ENCODE peak calls at places on chromosomes 2 and 18, in eight cellular contexts. M is ovary; Z is cardiac fibroblast; I is nephron progenitor cell; S is CD4-positive, alpha-beta T cell; C is bronchial epithelial cell; R is thoracic aorta; K is psoas muscle. F is an unnamed sample.

GRCh38 chr2:166494140-166494544 is at the start of gene SCN7A:
- DNase-seq in K (peak; percentile 83), C (no peak), Z (peak; percentile 57), S (no peak), M (peak; percentile 86), I (peak; percentile 80), R (no peak), F (no peak)

GRCh38 chr2:241558532-241559488 is at the start of gene BOK:
- DNase-seq in I (peak; percentile 73), S (no peak), K (no peak), Z (peak; percentile 82), C (peak; percentile 61), R (no peak), M (peak; percentile 58), F (peak; percentile 86)

GRCh38 chr18:10418836-10419235 is 35.6 kb upstream of the APCDD1 start:
- DNase-seq in Z (no peak), S (no peak), R (no peak), M (no peak), K (no peak), C (no peak), I (no peak), F (no peak)

GRCh38 chr2:121178730-121179129 is 106.3 kb downstream of the TFCP2L1 start:
- DNase-seq in Z (no peak), C (no peak), K (no peak), S (no peak), R (no peak), M (no peak), I (no peak), F (no peak)

GRCh38 chr2:225340923-225341322 is 58.6 kb upstream of the NYAP2 start:
- DNase-seq in K (no peak), S (no peak), R (no peak), Z (no peak), I (no peak), C (no peak), M (no peak), F (no peak)

GRCh38 chr2:197310940-197311485 is 433 bp upstream of the ANKRD44 start:
- DNase-seq in I (no peak), S (no peak), Z (no peak), R (no peak), M (no peak), K (no peak), C (no peak), F (no peak)

GRCh38 chr2:133986881-133987793 is 266.7 kb upstream of the MGAT5 start:
- DNase-seq in C (peak; percentile 18), M (no peak), K (no peak), S (no peak), I (no peak), Z (no peak), R (no peak), F (no peak)

GRCh38 chr2:238725298-238725697 is 122.6 kb upstream of the TWIST2 start:
- DNase-seq in M (no peak), R (no peak), C (no peak), S (no peak), K (no peak), Z (no peak), I (no peak), F (no peak)

GRCh38 chr2:69177063-69177771 is 164.2 kb downstream of the ANTXR1 start:
- DNase-seq in I (no peak), R (peak; percentile 16), M (peak; percentile 70), S (no peak), K (peak; percentile 76), Z (peak; percentile 98), C (no peak), F (no peak)

GRCh38 chr18:79951545-79952456 is at the start of gene SLC66A2:
- DNase-seq in C (peak; percentile 55), M (peak; percentile 95), R (peak; percentile 49), Z (peak; percentile 91), I (peak; percentile 100), S (peak; percentile 96), K (peak; percentile 97), F (peak; percentile 98)
- TF ChIP-seq CTCF in C (no peak), M (no peak), R (no peak), Z (no peak), I (no peak), S (no peak), K (no peak), F (no peak)

DNA sequence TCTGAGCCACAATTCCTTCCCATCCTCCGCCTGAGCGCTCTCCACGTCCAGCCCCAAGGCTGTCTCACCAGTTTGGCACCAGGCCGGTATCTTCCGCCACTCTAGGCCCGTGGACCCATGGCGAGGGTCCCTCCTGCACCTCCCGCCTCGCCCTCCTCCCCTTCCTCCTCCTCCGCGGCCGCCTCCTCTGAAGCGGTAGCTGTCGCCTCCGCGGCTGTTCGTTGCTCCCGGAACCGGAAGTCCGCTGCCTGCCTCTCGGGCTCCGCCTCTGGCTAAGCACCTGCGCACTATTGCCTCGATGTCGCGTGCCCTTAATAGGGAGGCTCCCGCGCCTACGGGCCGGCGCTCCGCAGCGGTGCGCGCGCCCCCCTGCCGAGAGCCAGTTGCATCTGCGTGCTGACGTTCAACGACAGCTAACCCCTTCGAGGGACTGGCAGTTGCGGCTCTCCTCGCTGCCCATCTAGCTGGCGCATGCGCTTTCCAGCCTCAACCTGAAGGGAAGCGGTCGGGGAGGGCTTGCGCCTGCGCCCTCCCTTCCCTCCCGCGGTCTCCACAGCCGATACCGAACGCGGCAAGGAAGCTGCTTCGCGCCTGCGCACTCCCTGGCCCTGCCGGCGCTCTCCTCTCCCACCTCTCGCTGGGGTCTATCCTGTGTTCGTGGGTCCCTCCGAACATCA is at the start of gene MBD1:
- DNase-seq in C (peak; percentile 95), I (peak; percentile 95), S (peak; percentile 95), M (peak; percentile 97), Z (peak; percentile 100), R (peak; percentile 91), K (peak; percentile 99), F (peak; percentile 97)
- TF ChIP-seq CTCF in C (peak; percentile 34), I (no peak), S (no peak), M (peak; percentile 58), Z (peak; percentile 10), R (peak; percentile 28), K (peak; percentile 32), F (no peak)

GRCh38 chr18:54303408-54303807 is 34.1 kb downstream of the POLI start:
- DNase-seq in Z (no peak), I (no peak), R (no peak), M (no peak), K (no peak), S (no peak), C (no peak), F (no peak)
- TF ChIP-seq CTCF in Z (no peak), I (no peak), R (no peak), M (no peak), K (no peak), S (no peak), C (no peak), F (no peak)

GRCh38 chr2:119354860-119355259 is 11.8 kb downstream of the C2orf76 start:
- DNase-seq in K (no peak), C (no peak), Z (no peak), S (no peak), I (no peak), M (no peak), R (no peak), F (no peak)

GRCh38 chr2:119352357-119352756 is 14.3 kb downstream of the C2orf76 start:
- DNase-seq in R (no peak), Z (no peak), S (no peak), I (no peak), K (no peak), C (peak; percentile 56), M (no peak), F (no peak)

GRCh38 chr2:119349289-119349688 is 17.3 kb downstream of the C2orf76 start:
- DNase-seq in K (no peak), S (no peak), C (peak; percentile 83), R (no peak), Z (no peak), I (no peak), M (no peak), F (no peak)

GRCh38 chr2:119350311-119350998 is 16.2 kb downstream of the C2orf76 start:
- DNase-seq in C (peak; percentile 24), K (no peak), S (no peak), I (no peak), M (no peak), R (no peak), Z (no peak), F (no peak)
- TF ChIP-seq CTCF in C (no peak), K (no peak), S (no peak), I (no peak), M (no peak), R (no peak), Z (no peak), F (no peak)